ENCODE peak calls at places on chromosomes 6 and 20, in nine cellular contexts. N, B, P, R, K, W, S, X and V are unnamed samples.

GRCh38 chr6:12582421-12583110 is 134.0 kb upstream of the PHACTR1 start:
- DNase-seq in B (no peak), W (no peak), X (no peak), N (no peak), P (no peak), K (no peak), S (no peak), R (no peak), V (no peak)

GRCh38 chr20:5513975-5514516 is 197.3 kb upstream of the PROKR2 start:
- DNase-seq in S (peak; percentile 97), R (peak; percentile 34), P (peak; percentile 88), W (no peak), B (peak; percentile 41), X (no peak), K (no peak), N (no peak), V (no peak)

GRCh38 chr6:1027795-1028569 is 283.9 kb upstream of the FOXQ1 start:
- DNase-seq in X (no peak), S (no peak), B (peak; percentile 32), P (no peak), W (no peak), R (no peak), K (no peak), N (no peak), V (no peak)

GRCh38 chr6:135812085-135812526 is 39.4 kb upstream of the PDE7B start:
- DNase-seq in B (peak; percentile 57), W (peak; percentile 65), P (peak; percentile 49), K (no peak), R (no peak), N (no peak), X (peak; percentile 72), S (no peak), V (peak; percentile 24)

GRCh38 chr6:134299236-134299635 is 18.7 kb downstream of the SGK1 start:
- DNase-seq in P (peak; percentile 37), S (peak; percentile 61), B (peak; percentile 90), X (no peak), K (no peak), R (no peak), W (peak; percentile 90), N (no peak), V (no peak)

GRCh38 chr6:29967379-29968010 is 25.2 kb downstream of the HLA-A start:
- DNase-seq in S (peak; percentile 96), B (no peak), N (no peak), P (no peak), X (no peak), R (no peak), W (peak; percentile 29), K (no peak), V (no peak)

GRCh38 chr6:112384511-112384910 is 37.4 kb downstream of the RFPL4B start:
- DNase-seq in X (no peak), P (no peak), W (no peak), N (no peak), R (no peak), B (no peak), K (no peak), S (no peak), V (no peak)

GRCh38 chr20:30485331-30486102 is 771.9 kb upstream of the DEFB115 start:
- DNase-seq in R (no peak), P (no peak), N (no peak), B (no peak), S (no peak), K (no peak), W (no peak), X (no peak), V (no peak)

GRCh38 chr20:47067776-47068175 is 173.1 kb downstream of the EYA2 start:
- DNase-seq in X (no peak), P (peak; percentile 17), B (peak; percentile 17), W (peak; percentile 6), N (no peak), S (no peak), K (no peak), R (no peak), V (no peak)

GRCh38 chr20:53611449-53611894 is 17.8 kb upstream of the ZNF217 start:
- DNase-seq in W (peak; percentile 98), S (no peak), N (no peak), K (no peak), R (peak; percentile 75), P (peak; percentile 90), X (peak; percentile 66), B (peak; percentile 99), V (no peak)

GRCh38 chr6:72787521-72788031 is 165.7 kb downstream of the KCNQ5 start:
- DNase-seq in R (no peak), X (no peak), N (no peak), W (peak; percentile 87), B (peak; percentile 68), K (no peak), S (no peak), P (peak; percentile 47), V (peak; percentile 79)

GRCh38 chr6:153947817-153948447 is 91.1 kb upstream of the OPRM1 start:
- DNase-seq in B (peak; percentile 17), N (peak; percentile 9), R (peak; percentile 65), W (peak; percentile 49), X (no peak), P (peak; percentile 12), S (peak; percentile 38), K (no peak), V (no peak)

GRCh38 chr20:61430228-61430624 is 178.2 kb downstream of the CDH4 start:
- DNase-seq in R (no peak), S (no peak), N (no peak), X (no peak), W (no peak), P (no peak), B (no peak), K (no peak), V (no peak)

GRCh38 chr6:67615796-67616195 is 1019.3 kb upstream of the ADGRB3 start:
- DNase-seq in N (no peak), R (no peak), S (no peak), B (peak; percentile 23), P (no peak), W (peak; percentile 25), X (no peak), K (no peak), V (no peak)

GRCh38 chr6:35688605-35689322 is at the start of gene FKBP5:
- DNase-seq in P (peak; percentile 89), R (peak; percentile 98), N (peak; percentile 84), S (peak; percentile 94), B (peak; percentile 88), W (peak; percentile 96), X (peak; percentile 98), K (peak; percentile 85), V (peak; percentile 98)

GRCh38 chr20:51132286-51132810 is 109.4 kb upstream of the KCNG1 start:
- DNase-seq in B (no peak), N (no peak), X (no peak), R (peak; percentile 41), K (no peak), W (peak; percentile 27), P (no peak), S (peak; percentile 82), V (no peak)

GRCh38 chr6:144195671-144196070 is 45.4 kb downstream of the STX11 start:
- DNase-seq in P (peak; percentile 9), S (no peak), N (no peak), W (peak; percentile 42), K (no peak), R (no peak), X (no peak), B (peak; percentile 50), V (no peak)

GRCh38 chr20:20009784-20010253 is 7.3 kb upstream of the NAA20 start:
- DNase-seq in P (no peak), N (no peak), W (no peak), K (no peak), B (no peak), R (no peak), X (no peak), S (no peak), V (no peak)

GRCh38 chr20:35002426-35003210 is 47.0 kb downstream of the MYH7B start:
- DNase-seq in K (no peak), B (no peak), P (no peak), N (no peak), R (no peak), X (peak; percentile 31), S (no peak), W (no peak), V (peak; percentile 10)

GRCh38 chr6:48061630-48062029 is 49.4 kb downstream of the PTCHD4 start:
- DNase-seq in P (no peak), S (no peak), K (no peak), W (peak; percentile 40), B (peak; percentile 67), R (no peak), N (no peak), X (no peak), V (no peak)

GRCh38 chr6:41111017-41111416 is 38.2 kb downstream of the NFYA start:
- DNase-seq in B (no peak), W (no peak), N (no peak), K (no peak), R (no peak), P (no peak), S (no peak), X (no peak), V (no peak)

GRCh38 chr20:59025086-59025485 is 5.9 kb downstream of the TUBB1 start:
- DNase-seq in K (no peak), W (no peak), S (no peak), R (no peak), P (no peak), N (no peak), B (no peak), X (no peak), V (no peak)
- H3K4me1 ChIP-seq in K (peaks cover 35% of the 10 kb centered on the region), W (peaks cover 14% of the 10 kb centered on the region), S (no peaks in the 10 kb centered on the region), R (no peaks in the 10 kb centered on the region), P (peaks cover 20% of the 10 kb centered on the region), N (peaks cover 25% of the 10 kb centered on the region), B (peaks cover 2% of the 10 kb centered on the region), X (no peaks in the 10 kb centered on the region), V (peaks cover 27% of the 10 kb centered on the region)

GRCh38 chr6:139768196-139768595 is 393.7 kb upstream of the CITED2 start:
- DNase-seq in W (no peak), B (no peak), S (no peak), X (no peak), N (no peak), R (no peak), P (no peak), K (no peak), V (no peak)
- H3K4me1 ChIP-seq in W (peaks cover 15% of the 10 kb centered on the region), B (peaks cover 13% of the 10 kb centered on the region), S (no peaks in the 10 kb centered on the region), X (peaks cover 10% of the 10 kb centered on the region), N (no peaks in the 10 kb centered on the region), R (peaks cover 3% of the 10 kb centered on the region), P (peaks cover 37% of the 10 kb centered on the region), K (no peaks in the 10 kb centered on the region), V (peaks cover 26% of the 10 kb centered on the region)

GRCh38 chr20:57412347-57413029 is 21.3 kb downstream of the RBM38 start:
- DNase-seq in K (no peak), B (no peak), P (no peak), R (no peak), N (no peak), S (no peak), W (no peak), X (no peak), V (no peak)
- H3K4me1 ChIP-seq in K (peaks cover 19% of the 10 kb centered on the region), B (no peaks in the 10 kb centered on the region), P (peaks cover 9% of the 10 kb centered on the region), R (peaks cover 17% of the 10 kb centered on the region), N (peaks cover 3% of the 10 kb centered on the region), S (no peaks in the 10 kb centered on the region), W (peaks cover 67% of the 10 kb centered on the region), X (no peaks in the 10 kb centered on the region), V (peaks cover 28% of the 10 kb centered on the region)

DNA sequence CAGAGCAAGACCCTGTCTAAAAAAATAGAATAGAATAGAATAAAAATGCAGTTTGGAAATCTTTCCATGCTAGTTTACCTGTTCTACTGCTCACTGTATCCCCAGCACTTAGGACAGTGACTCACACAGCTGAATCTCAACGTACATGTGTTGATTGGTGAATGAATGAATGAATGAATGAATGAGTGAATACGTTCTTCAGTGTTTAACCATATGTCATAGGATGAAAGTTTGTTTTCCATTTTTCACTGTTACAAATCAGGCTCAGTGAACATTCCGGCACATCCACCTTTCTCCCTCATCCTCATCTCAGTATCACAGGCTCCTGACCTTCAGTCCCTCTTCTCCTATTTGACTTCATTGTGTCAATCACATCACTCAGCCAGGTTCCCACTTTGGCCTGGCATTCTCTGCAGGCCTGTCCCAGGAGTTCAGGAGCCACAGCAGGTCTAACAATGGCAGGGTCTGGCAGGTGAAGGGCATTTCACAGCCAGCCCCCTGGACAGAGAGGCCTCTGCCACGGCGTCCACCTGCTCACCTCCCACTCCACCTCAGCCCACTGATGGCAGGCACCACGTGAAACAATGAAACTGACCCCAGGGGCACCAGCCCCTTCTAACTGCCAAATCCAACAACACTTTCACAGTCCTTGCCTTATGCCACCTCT is 7.9 kb downstream of the ZC3H12D start:
- DNase-seq in K (no peak), X (no peak), P (no peak), R (peak; percentile 12), B (no peak), N (no peak), S (no peak), W (no peak), V (no peak)
- H3K4me1 ChIP-seq in K (peaks cover 47% of the 10 kb centered on the region), X (no peaks in the 10 kb centered on the region), P (peaks cover 10% of the 10 kb centered on the region), R (no peaks in the 10 kb centered on the region), B (no peaks in the 10 kb centered on the region), N (peaks cover 15% of the 10 kb centered on the region), S (peaks cover 7% of the 10 kb centered on the region), W (peaks cover under 1% of the 10 kb centered on the region), V (peaks cover 4% of the 10 kb centered on the region)